ENCODE peak calls at places on chromosomes 1 and 21, in five cellular contexts. N, X, E, T and P are unnamed samples.

GRCh38 chr1:53175302-53175913 is 21.2 kb upstream of the CPT2 start:
- DNase-seq in N (no peak), X (no peak), E (no peak), T (no peak), P (no peak)

GRCh38 chr1:56967900-56968832 is 2.4 kb upstream of the C8B start:
- DNase-seq in N (no peak), X (no peak), E (peak), T (no peak), P (no peak)

GRCh38 chr1:87560137-87560536 is 231.5 kb downstream of the LMO4 start:
- DNase-seq in N (no peak), X (no peak), E (no peak), T (no peak), P (peak)

GRCh38 chr1:10510520-10511493 is 36.1 kb downstream of the PEX14 start:
- DNase-seq in N (peak), X (peak), E (no peak), T (peak), P (no peak)

GRCh38 chr1:119080586-119080985 is 59.9 kb downstream of the WARS2 start:
- DNase-seq in N (no peak), X (no peak), E (peak), T (no peak), P (no peak)

GRCh38 chr1:21244986-21245687 is 45.1 kb downstream of the ECE1 start:
- DNase-seq in N (no peak), X (no peak), E (peak), T (no peak), P (no peak)

GRCh38 chr21:36820176-36821031 is 121.5 kb downstream of the SIM2 start:
- DNase-seq in N (no peak), X (no peak), E (peak), T (no peak), P (no peak)

GRCh38 chr1:76133977-76134376 is 59.4 kb downstream of the ST6GALNAC3 start:
- DNase-seq in N (no peak), X (no peak), E (no peak), T (no peak), P (no peak)

GRCh38 chr1:234315091-234315541 is 58.1 kb upstream of the COA6 start:
- DNase-seq in N (peak), X (no peak), E (no peak), T (no peak), P (no peak)

GRCh38 chr1:233359431-233359830 is 31.9 kb downstream of the MAP3K21 start:
- DNase-seq in N (no peak), X (no peak), E (no peak), T (no peak), P (no peak)